ENCODE peak calls at places on chromosomes 5 and 9, in five cellular contexts. A is upper lobe of right lung; W is GM04504; V is Daoy; M is activated naive CD4-positive, alpha-beta T cell treated with anti-CD3 and anti-CD28 coated beads, Interleukin-2, amount 10 ng/mL, durations not matched to agents 7 days and 5 days. O is an unnamed sample.

GRCh38 chr5:144812770-144813169 is 642.1 kb downstream of the KCTD16 start:
- DNase-seq in A (no peak), W (peak; percentile 97), V (no peak), M (no peak), O (no peak)

GRCh38 chr9:19992556-19992955 is 203.7 kb upstream of the SLC24A2 start:
- DNase-seq in A (no peak), W (no peak), V (peak; percentile 54), M (no peak), O (no peak)

GRCh38 chr9:121926417-121926816 is 166.7 kb downstream of the TTLL11 start:
- DNase-seq in A (no peak), W (no peak), V (no peak), M (no peak), O (no peak)

GRCh38 chr5:55177078-55177477 is 4.1 kb upstream of the CDC20B start:
- DNase-seq in A (no peak), W (no peak), V (no peak), M (no peak), O (no peak)

GRCh38 chr9:93260290-93261066 is 76.5 kb downstream of the WNK2 start:
- DNase-seq in A (peak; percentile 51), W (no peak), V (no peak), M (peak; percentile 15), O (no peak)

GRCh38 chr9:33690156-33690908 is 105.0 kb upstream of the PRSS3 start:
- DNase-seq in A (no peak), W (no peak), V (no peak), M (no peak), O (no peak)

GRCh38 chr9:29422445-29422844 is 1849.2 kb upstream of the C9orf72 start:
- DNase-seq in A (no peak), W (no peak), V (no peak), M (no peak), O (no peak)

GRCh38 chr5:72619251-72619650 is 112.0 kb upstream of the ZNF366 start:
- DNase-seq in A (no peak), W (no peak), V (no peak), M (no peak), O (no peak)

GRCh38 chr5:150103678-150104549 is 17.6 kb upstream of the CSF1R start:
- DNase-seq in A (peak; percentile 50), W (no peak), V (no peak), M (no peak), O (no peak)

GRCh38 chr5:59522201-59522831 is 371.2 kb downstream of the PDE4D start:
- DNase-seq in A (no peak), W (no peak), V (no peak), M (no peak), O (no peak)

GRCh38 chr5:110055301-110055700 is 365.6 kb downstream of the MAN2A1 start:
- DNase-seq in A (no peak), W (peak; percentile 14), V (no peak), M (no peak), O (no peak)

GRCh38 chr5:107893642-107894041 is 222.9 kb upstream of the EFNA5 start:
- DNase-seq in A (no peak), W (peak; percentile 58), V (peak; percentile 63), M (no peak), O (no peak)

GRCh38 chr5:71907589-71908145 is 188.6 kb downstream of the CARTPT start:
- DNase-seq in A (no peak), W (no peak), V (no peak), M (no peak), O (no peak)

GRCh38 chr5:107104774-107105050 is 566.0 kb downstream of the EFNA5 start:
- DNase-seq in A (no peak), W (no peak), V (peak; percentile 31), M (no peak), O (no peak)

GRCh38 chr5:91162534-91163381 is 220.4 kb downstream of the ARRDC3 start:
- DNase-seq in A (peak; percentile 74), W (peak; percentile 83), V (peak; percentile 92), M (peak; percentile 64), O (peak; percentile 96)

GRCh38 chr9:37812773-37813379 is 12.3 kb downstream of the DCAF10 start:
- DNase-seq in A (no peak), W (no peak), V (no peak), M (no peak), O (no peak)

GRCh38 chr5:159337291-159337974 is 7.1 kb upstream of the IL12B start:
- DNase-seq in A (no peak), W (peak; percentile 52), V (peak; percentile 72), M (peak; percentile 76), O (peak; percentile 71)

GRCh38 chr5:167895899-167896659 is 395.4 kb upstream of the WWC1 start:
- DNase-seq in A (no peak), W (no peak), V (no peak), M (no peak), O (no peak)